ENCODE peak calls at places on chromosome 12, in six cellular contexts. J is NCI-H446, C is mesenteric fat pad, L is fibroblast of gingiva, U is T-cell, I is adipocyte. G is an unnamed sample.

GRCh38 chr12:49568442-49568776 is 467 bp upstream of the MCRS1 start:
- DNase-seq in L (no peak), U (no peak), I (no peak), J (no peak), C (peak), G (no peak)

GRCh38 chr12:99455350-99456037 is 192.1 kb upstream of the GARIN6 start:
- DNase-seq in L (peak), I (peak), C (no peak), U (no peak), J (no peak), G (peak)

GRCh38 chr12:133203344-133204263 is 22.3 kb downstream of the ZNF268 start:
- DNase-seq in J (no peak), C (no peak), U (no peak), I (no peak), L (peak), G (peak)

GRCh38 chr12:60148109-60148508 is 552.3 kb downstream of the SLC16A7 start:
- DNase-seq in I (peak), U (no peak), L (peak), J (no peak), C (no peak), G (no peak)

GRCh38 chr12:110354172-110354780 is 49.2 kb downstream of the ANAPC7 start:
- DNase-seq in L (no peak), J (no peak), U (no peak), C (peak), I (no peak), G (no peak)

GRCh38 chr12:27142102-27142721 is 59.8 kb upstream of the C12orf71 start:
- DNase-seq in U (peak), L (peak), J (peak), C (no peak), I (peak), G (peak)

GRCh38 chr12:2120982-2121758 is 68.4 kb downstream of the CACNA1C start:
- DNase-seq in C (no peak), I (no peak), L (peak), J (no peak), U (no peak), G (no peak)

GRCh38 chr12:69985656-69986055 is 160.6 kb downstream of the MYRFL start:
- DNase-seq in J (no peak), U (no peak), C (no peak), L (no peak), I (no peak), G (no peak)

GRCh38 chr12:127485528-127485927 is 781.4 kb upstream of the TMEM132C start:
- DNase-seq in C (no peak), L (peak), I (peak), J (no peak), U (no peak), G (no peak)

GRCh38 chr12:77847665-77848431 is 17.2 kb downstream of the NAV3 start:
- DNase-seq in C (no peak), I (peak), U (no peak), L (peak), J (no peak), G (no peak)

GRCh38 chr12:61646639-61647038 is 613.6 kb upstream of the USP15 start:
- DNase-seq in C (no peak), U (no peak), I (no peak), J (no peak), L (no peak), G (no peak)

GRCh38 chr12:131894981-131895639 is 688 bp downstream of the ULK1 start:
- DNase-seq in C (no peak), I (peak), J (no peak), L (no peak), U (no peak), G (no peak)

GRCh38 chr12:55736780-55737580 is 5.9 kb upstream of the GDF11 start:
- DNase-seq in C (peak), L (peak), I (peak), U (peak), J (peak), G (peak)

GRCh38 chr12:92690601-92691000 is 12.2 kb upstream of the PLEKHG7 start:
- DNase-seq in J (no peak), L (no peak), C (no peak), I (peak), U (no peak), G (no peak)

G was measured in T47D.